ENCODE peak calls at places on chromosome 13, in six cellular contexts. T is GM12891, E is tibial nerve, I is ovary, M is breast epithelium, G is esophagus squamous epithelium. Z is an unnamed sample.

GRCh38 chr13:60397693-60398437 is 845 bp downstream of the TDRD3 start:
- DNase-seq in T (peak; percentile 23), E (peak; percentile 16), I (peak; percentile 77), G (peak; percentile 7), M (peak; percentile 29), Z (peak; percentile 29)

GRCh38 chr13:76043882-76044281 is 407.8 kb downstream of the LMO7 start:
- DNase-seq in M (no peak), I (no peak), G (no peak), T (no peak), E (no peak), Z (no peak)

GRCh38 chr13:21458457-21458815 is 667 bp downstream of the ZDHHC20 start:
- DNase-seq in G (no peak), T (peak; percentile 42), M (peak; percentile 50), E (no peak), I (peak; percentile 45), Z (peak; percentile 10)

GRCh38 chr13:26656919-26657318 is 99.4 kb downstream of the WASF3 start:
- DNase-seq in M (no peak), T (no peak), E (no peak), G (no peak), I (no peak), Z (no peak)

GRCh38 chr13:77213644-77214043 is 113.2 kb downstream of the MYCBP2 start:
- DNase-seq in E (no peak), M (no peak), G (no peak), T (no peak), I (no peak), Z (no peak)

GRCh38 chr13:60164490-60164889 is 762 bp upstream of the DIAPH3 start:
- DNase-seq in G (no peak), M (no peak), I (no peak), E (no peak), T (no peak), Z (no peak)

GRCh38 chr13:40130871-40131636 is 475.6 kb downstream of the COG6 start:
- DNase-seq in E (no peak), M (no peak), G (no peak), I (no peak), T (no peak), Z (peak; percentile 39)

GRCh38 chr13:80945328-80945727 is 604.4 kb upstream of the SPRY2 start:
- DNase-seq in E (no peak), I (no peak), M (no peak), T (no peak), G (no peak), Z (no peak)

GRCh38 chr13:41639955-41640780 is 182.8 kb downstream of the RGCC start:
- DNase-seq in G (no peak), E (no peak), I (no peak), T (no peak), M (no peak), Z (no peak)

GRCh38 chr13:32031025-32031814 is at the start of gene FRY:
- DNase-seq in G (no peak), M (peak; percentile 63), T (peak; percentile 51), I (peak; percentile 71), E (peak; percentile 22), Z (peak; percentile 12)

GRCh38 chr13:79309690-79310089 is 96.4 kb downstream of the RBM26 start:
- DNase-seq in I (no peak), E (no peak), T (no peak), M (no peak), G (no peak), Z (no peak)

GRCh38 chr13:52925221-52925620 is 76.8 kb upstream of the PCDH8 start:
- DNase-seq in G (no peak), I (no peak), T (no peak), E (no peak), M (peak; percentile 82), Z (no peak)

GRCh38 chr13:33119886-33120543 is 103.8 kb downstream of the KL start:
- DNase-seq in E (no peak), T (no peak), I (no peak), M (peak; percentile 39), G (no peak), Z (peak; percentile 5)

GRCh38 chr13:64675256-64675892 is 2554.8 kb downstream of the PCDH9 start:
- DNase-seq in G (no peak), T (no peak), M (no peak), I (no peak), E (no peak), Z (peak; percentile 10)

GRCh38 chr13:76383671-76384461 is 502.3 kb downstream of the KCTD12 start:
- DNase-seq in T (no peak), G (no peak), I (no peak), M (peak; percentile 57), E (no peak), Z (no peak)

GRCh38 chr13:33728271-33729037 is 89.5 kb upstream of the RFC3 start:
- DNase-seq in G (no peak), M (peak; percentile 44), I (no peak), T (no peak), E (peak; percentile 59), Z (no peak)

GRCh38 chr13:39874331-39875055 is 219.0 kb downstream of the COG6 start:
- DNase-seq in G (no peak), T (no peak), I (no peak), M (no peak), E (no peak), Z (no peak)

GRCh38 chr13:96503481-96503880 is 413.6 kb downstream of the HS6ST3 start:
- DNase-seq in E (no peak), G (no peak), T (no peak), M (no peak), I (no peak), Z (no peak)

GRCh38 chr13:39451860-39452301 is 151.1 kb downstream of the LHFPL6 start:
- DNase-seq in E (no peak), G (no peak), I (peak; percentile 50), M (no peak), T (no peak), Z (no peak)

GRCh38 chr13:30845297-30846214 is 60.5 kb upstream of the MEDAG start:
- DNase-seq in M (no peak), T (no peak), G (no peak), I (no peak), E (no peak), Z (no peak)

GRCh38 chr13:57629821-57630235 is 1.7 kb upstream of the PCDH17 start:
- DNase-seq in M (no peak), I (peak; percentile 70), G (no peak), E (no peak), T (no peak), Z (no peak)

GRCh38 chr13:95948646-95949045 is 104.6 kb downstream of the UGGT2 start:
- DNase-seq in T (no peak), M (no peak), G (no peak), I (no peak), E (no peak), Z (no peak)

GRCh38 chr13:79451500-79451962 is 29.4 kb upstream of the NDFIP2 start:
- DNase-seq in I (no peak), M (no peak), G (no peak), E (no peak), T (peak; percentile 22), Z (peak; percentile 32)

GRCh38 chr13:85608255-85608829 is 190.9 kb downstream of the SLITRK6 start:
- DNase-seq in G (no peak), M (no peak), E (no peak), I (no peak), T (no peak), Z (no peak)

GRCh38 chr13:68190826-68191225 is 960.7 kb upstream of the PCDH9 start:
- DNase-seq in E (no peak), T (no peak), M (no peak), G (no peak), I (no peak), Z (peak; percentile 13)

GRCh38 chr13:30464496-30465351 is 1.0 kb downstream of the HMGB1 start:
- DNase-seq in G (peak; percentile 35), E (peak; percentile 50), T (peak; percentile 47), I (peak; percentile 87), M (peak; percentile 61), Z (no peak)

GRCh38 chr13:35771898-35772297 is 295.4 kb upstream of the MAB21L1 start:
- DNase-seq in T (no peak), G (no peak), M (no peak), E (no peak), I (no peak), Z (no peak)

GRCh38 chr13:77729502-77730221 is 32.2 kb downstream of the SLAIN1 start:
- DNase-seq in E (no peak), G (no peak), T (no peak), M (no peak), I (no peak), Z (no peak)

GRCh38 chr13:50921706-50922105 is 12.1 kb downstream of the RNASEH2B start:
- DNase-seq in M (no peak), E (no peak), T (no peak), G (no peak), I (no peak), Z (no peak)

DNA sequence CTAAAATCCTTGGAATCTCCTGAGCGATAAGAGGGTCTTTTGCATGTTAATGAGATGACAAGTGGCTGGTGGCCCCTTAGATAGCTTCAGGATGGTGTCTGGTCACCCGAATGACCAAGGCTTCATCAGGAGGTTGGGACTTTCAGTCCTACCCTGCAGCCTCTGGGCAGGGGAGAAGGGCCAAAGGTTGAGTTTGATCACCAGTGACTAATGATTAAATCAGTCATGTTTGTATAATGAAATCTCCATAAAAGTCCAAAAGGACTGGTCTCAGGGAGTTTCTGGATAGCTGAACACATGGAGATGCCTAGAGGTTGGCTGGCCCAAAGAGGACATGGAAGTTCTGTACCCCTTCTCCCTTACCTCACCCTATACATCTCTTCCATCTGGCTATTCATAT is 316.2 kb downstream of the MTUS2 start:
- DNase-seq in G (no peak), T (no peak), M (no peak), E (no peak), I (no peak), Z (no peak)
- TF ChIP-seq POLR2A in G (no peak), T (no peak), M (no peak), E (no peak), I (no peak), Z (no peak)

GRCh38 chr13:113584870-113585671 is 518 bp downstream of the TFDP1 start:
- DNase-seq in T (peak; percentile 62), M (no peak), E (no peak), I (peak; percentile 44), G (no peak), Z (peak; percentile 67)
- TF ChIP-seq POLR2A in T (no peak), M (no peak), E (no peak), I (no peak), G (no peak), Z (no peak)

GRCh38 chr13:36999054-36999927 is at the start of gene ALG5:
- DNase-seq in M (peak; percentile 78), I (peak; percentile 95), G (peak; percentile 35), T (peak; percentile 78), E (peak; percentile 78), Z (peak; percentile 44)
- TF ChIP-seq POLR2A in M (no peak), I (peak; percentile 18), G (no peak), T (peak; percentile 95), E (no peak), Z (peak; percentile 87)

GRCh38 chr13:113476811-113477210 is 13.7 kb downstream of the DCUN1D2 start:
- DNase-seq in G (no peak), M (no peak), E (no peak), I (no peak), T (no peak), Z (no peak)

GRCh38 chr13:113479179-113479578 is 11.3 kb downstream of the DCUN1D2 start:
- DNase-seq in I (no peak), E (no peak), M (no peak), G (no peak), T (no peak), Z (no peak)

GRCh38 chr13:113475280-113475679 is 15.2 kb downstream of the DCUN1D2 start:
- DNase-seq in E (no peak), G (no peak), I (no peak), M (no peak), T (no peak), Z (no peak)

GRCh38 chr13:113474179-113474578 is 16.3 kb downstream of the DCUN1D2 start:
- DNase-seq in T (no peak), I (no peak), G (no peak), M (peak; percentile 40), E (no peak), Z (no peak)

GRCh38 chr13:113475911-113476310 is 14.6 kb downstream of the DCUN1D2 start:
- DNase-seq in E (no peak), T (no peak), M (no peak), G (no peak), I (no peak), Z (no peak)
- TF ChIP-seq POLR2A in E (no peak), T (no peak), M (no peak), G (no peak), I (no peak), Z (no peak)

Z was measured in H54.